ENCODE peak calls at places on chromosomes 13 and 19, in eight cellular contexts. One of them, this sample, is unnamed. For H3K4me1, the result is how much of the 10 kb centered on the place peaks cover.

GRCh38 chr13:36965767-36966166 is 33.4 kb downstream of the ALG5 start:
- DNase-seq in naive thymus-derived CD4-positive, alpha-beta T cell: no peak
- DNase-seq in CD4-positive, CD25-positive, alpha-beta regulatory T cell: no peak
- DNase-seq in cardiac muscle cell: no peak
- DNase-seq in tibial nerve: no peak
- DNase-seq in lower lobe of right lung: no peak
- DNase-seq in CD8-positive, alpha-beta T cell: no peak
- DNase-seq in stomach: no peak
- DNase-seq in this sample: no peak

GRCh38 chr13:99528547-99528946 is 27.3 kb downstream of the TM9SF2 start:
- DNase-seq in naive thymus-derived CD4-positive, alpha-beta T cell: peak
- DNase-seq in CD4-positive, CD25-positive, alpha-beta regulatory T cell: peak
- DNase-seq in CD8-positive, alpha-beta T cell: peak
- DNase-seq in cardiac muscle cell: peak
- DNase-seq in stomach: no peak
- DNase-seq in tibial nerve: no peak
- DNase-seq in lower lobe of right lung: no peak
- DNase-seq in this sample: no peak

GRCh38 chr19:50383852-50384684 is at the start of gene POLD1:
- DNase-seq in lower lobe of right lung: peak
- DNase-seq in cardiac muscle cell: peak
- DNase-seq in tibial nerve: peak
- DNase-seq in stomach: peak
- DNase-seq in CD8-positive, alpha-beta T cell: peak
- DNase-seq in CD4-positive, CD25-positive, alpha-beta regulatory T cell: peak
- DNase-seq in naive thymus-derived CD4-positive, alpha-beta T cell: peak
- DNase-seq in this sample: peak

GRCh38 chr19:13228561-13228960 is 78.3 kb downstream of the IER2 start:
- DNase-seq in tibial nerve: no peak
- DNase-seq in naive thymus-derived CD4-positive, alpha-beta T cell: no peak
- DNase-seq in stomach: no peak
- DNase-seq in cardiac muscle cell: no peak
- DNase-seq in CD4-positive, CD25-positive, alpha-beta regulatory T cell: no peak
- DNase-seq in lower lobe of right lung: no peak
- DNase-seq in CD8-positive, alpha-beta T cell: no peak
- DNase-seq in this sample: no peak

GRCh38 chr19:50415661-50416033 is 3.1 kb upstream of the SPIB start:
- DNase-seq in lower lobe of right lung: peak
- DNase-seq in cardiac muscle cell: no peak
- DNase-seq in naive thymus-derived CD4-positive, alpha-beta T cell: no peak
- DNase-seq in stomach: peak
- DNase-seq in tibial nerve: no peak
- DNase-seq in CD4-positive, CD25-positive, alpha-beta regulatory T cell: no peak
- DNase-seq in CD8-positive, alpha-beta T cell: no peak
- DNase-seq in this sample: no peak

GRCh38 chr19:43779147-43779819 is 1.5 kb downstream of the KCNN4 start:
- DNase-seq in CD8-positive, alpha-beta T cell: no peak
- DNase-seq in cardiac muscle cell: no peak
- DNase-seq in naive thymus-derived CD4-positive, alpha-beta T cell: no peak
- DNase-seq in lower lobe of right lung: peak
- DNase-seq in stomach: peak
- DNase-seq in CD4-positive, CD25-positive, alpha-beta regulatory T cell: no peak
- DNase-seq in tibial nerve: no peak
- DNase-seq in this sample: no peak

GRCh38 chr13:50081106-50081898 is 66.1 kb downstream of the KCNRG start:
- DNase-seq in naive thymus-derived CD4-positive, alpha-beta T cell: peak
- DNase-seq in lower lobe of right lung: peak
- DNase-seq in tibial nerve: no peak
- DNase-seq in cardiac muscle cell: peak
- DNase-seq in CD4-positive, CD25-positive, alpha-beta regulatory T cell: peak
- DNase-seq in stomach: peak
- DNase-seq in CD8-positive, alpha-beta T cell: peak
- DNase-seq in this sample: peak

GRCh38 chr13:96880419-96880818 is 113.9 kb downstream of the OXGR1 start:
- DNase-seq in cardiac muscle cell: no peak
- DNase-seq in naive thymus-derived CD4-positive, alpha-beta T cell: no peak
- DNase-seq in CD4-positive, CD25-positive, alpha-beta regulatory T cell: no peak
- DNase-seq in CD8-positive, alpha-beta T cell: no peak
- DNase-seq in lower lobe of right lung: no peak
- DNase-seq in stomach: no peak
- DNase-seq in tibial nerve: no peak
- DNase-seq in this sample: no peak

GRCh38 chr13:83881917-83882625 is at the start of gene SLITRK1:
- DNase-seq in lower lobe of right lung: peak
- DNase-seq in cardiac muscle cell: peak
- DNase-seq in tibial nerve: no peak
- DNase-seq in stomach: no peak
- DNase-seq in CD8-positive, alpha-beta T cell: no peak
- DNase-seq in CD4-positive, CD25-positive, alpha-beta regulatory T cell: no peak
- DNase-seq in naive thymus-derived CD4-positive, alpha-beta T cell: no peak
- DNase-seq in this sample: no peak

GRCh38 chr19:41322451-41322850 is 12.5 kb downstream of the CCDC97 start:
- DNase-seq in cardiac muscle cell: no peak
- DNase-seq in lower lobe of right lung: no peak
- DNase-seq in stomach: no peak
- DNase-seq in CD8-positive, alpha-beta T cell: no peak
- DNase-seq in naive thymus-derived CD4-positive, alpha-beta T cell: no peak
- DNase-seq in CD4-positive, CD25-positive, alpha-beta regulatory T cell: no peak
- DNase-seq in tibial nerve: no peak
- DNase-seq in this sample: no peak

GRCh38 chr19:44131955-44132354 is 9.4 kb upstream of the ZNF234 start:
- DNase-seq in cardiac muscle cell: no peak
- DNase-seq in lower lobe of right lung: no peak
- DNase-seq in tibial nerve: no peak
- DNase-seq in naive thymus-derived CD4-positive, alpha-beta T cell: no peak
- DNase-seq in CD4-positive, CD25-positive, alpha-beta regulatory T cell: no peak
- DNase-seq in CD8-positive, alpha-beta T cell: no peak
- DNase-seq in stomach: no peak
- DNase-seq in this sample: no peak

GRCh38 chr19:28009696-28010095 is 1203.3 kb downstream of the UQCRFS1 start:
- DNase-seq in cardiac muscle cell: no peak
- DNase-seq in CD8-positive, alpha-beta T cell: no peak
- DNase-seq in lower lobe of right lung: no peak
- DNase-seq in tibial nerve: no peak
- DNase-seq in CD4-positive, CD25-positive, alpha-beta regulatory T cell: no peak
- DNase-seq in naive thymus-derived CD4-positive, alpha-beta T cell: no peak
- DNase-seq in stomach: no peak
- DNase-seq in this sample: no peak

GRCh38 chr13:26423634-26424033 is 133.8 kb upstream of the WASF3 start:
- DNase-seq in CD4-positive, CD25-positive, alpha-beta regulatory T cell: no peak
- DNase-seq in naive thymus-derived CD4-positive, alpha-beta T cell: no peak
- DNase-seq in lower lobe of right lung: no peak
- DNase-seq in CD8-positive, alpha-beta T cell: no peak
- DNase-seq in cardiac muscle cell: peak
- DNase-seq in tibial nerve: no peak
- DNase-seq in stomach: no peak
- DNase-seq in this sample: peak

GRCh38 chr19:45352914-45353796 is 12.6 kb downstream of the KLC3 start:
- DNase-seq in naive thymus-derived CD4-positive, alpha-beta T cell: no peak
- DNase-seq in CD4-positive, CD25-positive, alpha-beta regulatory T cell: no peak
- DNase-seq in CD8-positive, alpha-beta T cell: no peak
- DNase-seq in lower lobe of right lung: no peak
- DNase-seq in tibial nerve: no peak
- DNase-seq in cardiac muscle cell: no peak
- DNase-seq in stomach: no peak
- DNase-seq in this sample: no peak

GRCh38 chr19:50315773-50316448 is 13.3 kb downstream of the KCNC3 start:
- DNase-seq in tibial nerve: no peak
- DNase-seq in CD8-positive, alpha-beta T cell: no peak
- DNase-seq in lower lobe of right lung: no peak
- DNase-seq in cardiac muscle cell: peak
- DNase-seq in naive thymus-derived CD4-positive, alpha-beta T cell: no peak
- DNase-seq in stomach: no peak
- DNase-seq in CD4-positive, CD25-positive, alpha-beta regulatory T cell: no peak
- DNase-seq in this sample: peak

GRCh38 chr19:43545981-43546380 is 13.0 kb downstream of the ZNF575 start:
- DNase-seq in naive thymus-derived CD4-positive, alpha-beta T cell: no peak
- DNase-seq in lower lobe of right lung: no peak
- DNase-seq in tibial nerve: no peak
- DNase-seq in CD4-positive, CD25-positive, alpha-beta regulatory T cell: no peak
- DNase-seq in cardiac muscle cell: no peak
- DNase-seq in stomach: no peak
- DNase-seq in CD8-positive, alpha-beta T cell: no peak
- DNase-seq in this sample: no peak

GRCh38 chr13:106468207-106468606 is 67.3 kb downstream of the EFNB2 start:
- DNase-seq in tibial nerve: no peak
- DNase-seq in cardiac muscle cell: no peak
- DNase-seq in lower lobe of right lung: no peak
- DNase-seq in stomach: peak
- DNase-seq in CD8-positive, alpha-beta T cell: no peak
- DNase-seq in naive thymus-derived CD4-positive, alpha-beta T cell: no peak
- DNase-seq in CD4-positive, CD25-positive, alpha-beta regulatory T cell: no peak
- DNase-seq in this sample: no peak

GRCh38 chr19:50202399-50202798 is 1.0 kb upstream of the MYH14 start:
- DNase-seq in cardiac muscle cell: no peak
- DNase-seq in CD8-positive, alpha-beta T cell: no peak
- DNase-seq in CD4-positive, CD25-positive, alpha-beta regulatory T cell: no peak
- DNase-seq in naive thymus-derived CD4-positive, alpha-beta T cell: no peak
- DNase-seq in lower lobe of right lung: no peak
- DNase-seq in stomach: no peak
- DNase-seq in tibial nerve: no peak
- DNase-seq in this sample: no peak

GRCh38 chr13:29677627-29678026 is 82.1 kb upstream of the SLC7A1 start:
- DNase-seq in CD4-positive, CD25-positive, alpha-beta regulatory T cell: no peak
- DNase-seq in stomach: no peak
- DNase-seq in tibial nerve: no peak
- DNase-seq in CD8-positive, alpha-beta T cell: no peak
- DNase-seq in lower lobe of right lung: no peak
- DNase-seq in naive thymus-derived CD4-positive, alpha-beta T cell: no peak
- DNase-seq in cardiac muscle cell: no peak
- DNase-seq in this sample: no peak

GRCh38 chr13:53782400-53783030 is 753.9 kb downstream of the OLFM4 start:
- DNase-seq in CD8-positive, alpha-beta T cell: no peak
- DNase-seq in tibial nerve: no peak
- DNase-seq in CD4-positive, CD25-positive, alpha-beta regulatory T cell: no peak
- DNase-seq in cardiac muscle cell: peak
- DNase-seq in stomach: peak
- DNase-seq in lower lobe of right lung: no peak
- DNase-seq in naive thymus-derived CD4-positive, alpha-beta T cell: peak
- DNase-seq in this sample: no peak

GRCh38 chr13:21934309-21934708 is 263.4 kb downstream of the FGF9 start:
- DNase-seq in lower lobe of right lung: no peak
- DNase-seq in stomach: no peak
- DNase-seq in CD8-positive, alpha-beta T cell: no peak
- DNase-seq in tibial nerve: no peak
- DNase-seq in CD4-positive, CD25-positive, alpha-beta regulatory T cell: no peak
- DNase-seq in naive thymus-derived CD4-positive, alpha-beta T cell: no peak
- DNase-seq in cardiac muscle cell: no peak
- DNase-seq in this sample: no peak

DNA sequence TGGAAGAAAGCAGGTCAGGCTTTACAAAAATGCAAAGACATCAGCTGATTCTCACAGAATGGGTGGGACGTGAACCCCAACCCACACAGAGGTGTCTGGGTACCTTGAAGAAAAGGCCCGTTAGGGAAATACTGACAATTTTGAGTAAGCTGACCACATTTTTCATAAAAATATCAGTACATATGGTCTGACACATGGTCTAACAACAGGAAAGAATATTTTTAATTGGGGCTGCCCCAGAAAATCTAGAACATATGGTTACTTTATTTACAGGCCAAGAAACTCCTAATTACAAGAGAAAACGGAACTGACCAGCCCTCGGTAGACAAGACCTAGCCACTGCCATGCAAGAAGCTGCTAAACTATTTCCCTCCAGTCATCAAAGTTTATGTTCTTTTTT is 48.7 kb upstream of the ITM2B start:
- DNase-seq in lower lobe of right lung: no peak
- DNase-seq in naive thymus-derived CD4-positive, alpha-beta T cell: no peak
- DNase-seq in tibial nerve: no peak
- DNase-seq in CD4-positive, CD25-positive, alpha-beta regulatory T cell: no peak
- DNase-seq in stomach: no peak
- DNase-seq in cardiac muscle cell: no peak
- DNase-seq in CD8-positive, alpha-beta T cell: no peak
- DNase-seq in this sample: no peak
- H3K4me1 ChIP-seq in lower lobe of right lung: under half
- H3K4me1 ChIP-seq in naive thymus-derived CD4-positive, alpha-beta T cell: under half
- H3K4me1 ChIP-seq in tibial nerve: under half
- H3K4me1 ChIP-seq in CD4-positive, CD25-positive, alpha-beta regulatory T cell: half or more
- H3K4me1 ChIP-seq in stomach: under half
- H3K4me1 ChIP-seq in cardiac muscle cell: under half
- H3K4me1 ChIP-seq in CD8-positive, alpha-beta T cell: half or more
- H3K4me1 ChIP-seq in this sample: under half

DNA sequence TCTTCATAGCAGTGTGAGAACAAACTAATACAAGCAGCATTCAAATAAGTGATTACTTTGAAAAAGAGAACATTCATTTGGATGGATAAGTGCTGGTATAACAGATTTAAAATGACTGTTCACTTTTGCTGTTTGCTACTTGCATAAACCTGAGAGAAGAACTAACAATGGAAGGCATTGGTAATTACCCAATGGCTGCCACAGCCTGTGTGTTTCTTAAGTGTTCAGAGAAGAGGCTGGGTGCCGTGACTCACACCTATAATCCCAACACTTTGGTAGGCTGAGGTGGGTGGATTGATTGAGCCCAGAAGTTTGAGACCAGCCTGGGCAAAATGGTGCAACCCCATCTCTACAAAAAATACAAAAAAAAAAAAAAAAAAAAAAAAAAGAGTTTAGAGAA is 4.9 kb upstream of the TEX26 start:
- DNase-seq in lower lobe of right lung: no peak
- DNase-seq in naive thymus-derived CD4-positive, alpha-beta T cell: no peak
- DNase-seq in CD4-positive, CD25-positive, alpha-beta regulatory T cell: no peak
- DNase-seq in cardiac muscle cell: no peak
- DNase-seq in tibial nerve: no peak
- DNase-seq in stomach: no peak
- DNase-seq in CD8-positive, alpha-beta T cell: no peak
- DNase-seq in this sample: no peak
- H3K4me1 ChIP-seq in lower lobe of right lung: under half
- H3K4me1 ChIP-seq in naive thymus-derived CD4-positive, alpha-beta T cell: under half
- H3K4me1 ChIP-seq in CD4-positive, CD25-positive, alpha-beta regulatory T cell: under half
- H3K4me1 ChIP-seq in cardiac muscle cell: under half
- H3K4me1 ChIP-seq in tibial nerve: under half
- H3K4me1 ChIP-seq in stomach: under half
- H3K4me1 ChIP-seq in CD8-positive, alpha-beta T cell: under half
- H3K4me1 ChIP-seq in this sample: under half

GRCh38 chr13:19772306-19772705 is 10.4 kb downstream of the PSPC1 start:
- DNase-seq in cardiac muscle cell: no peak
- DNase-seq in stomach: no peak
- DNase-seq in tibial nerve: no peak
- DNase-seq in CD4-positive, CD25-positive, alpha-beta regulatory T cell: no peak
- DNase-seq in CD8-positive, alpha-beta T cell: no peak
- DNase-seq in naive thymus-derived CD4-positive, alpha-beta T cell: no peak
- DNase-seq in lower lobe of right lung: no peak
- DNase-seq in this sample: no peak
- H3K4me1 ChIP-seq in cardiac muscle cell: under half
- H3K4me1 ChIP-seq in stomach: under half
- H3K4me1 ChIP-seq in tibial nerve: under half
- H3K4me1 ChIP-seq in CD4-positive, CD25-positive, alpha-beta regulatory T cell: under half
- H3K4me1 ChIP-seq in CD8-positive, alpha-beta T cell: under half
- H3K4me1 ChIP-seq in naive thymus-derived CD4-positive, alpha-beta T cell: under half
- H3K4me1 ChIP-seq in lower lobe of right lung: under half
- H3K4me1 ChIP-seq in this sample: under half

DNA sequence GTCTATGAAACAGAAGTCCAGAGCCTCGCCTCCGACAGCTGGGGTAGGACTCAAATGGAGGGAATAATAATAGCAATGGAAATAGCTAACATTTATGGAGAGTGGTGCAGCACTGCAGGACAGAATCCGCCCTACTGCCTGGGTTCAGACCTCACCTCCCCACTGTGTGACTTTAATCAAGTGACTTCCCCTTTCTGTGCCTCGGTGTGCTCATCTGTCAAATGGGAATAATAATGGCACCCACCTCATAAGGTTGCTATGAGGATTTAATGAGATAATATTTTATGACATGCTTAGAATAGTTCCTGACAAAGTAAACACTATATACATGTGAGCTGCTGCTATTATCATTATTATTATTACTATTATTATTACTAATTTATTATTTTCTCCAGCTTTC is 3.2 kb downstream of the LRFN1 start:
- DNase-seq in CD4-positive, CD25-positive, alpha-beta regulatory T cell: no peak
- DNase-seq in cardiac muscle cell: no peak
- DNase-seq in tibial nerve: no peak
- DNase-seq in naive thymus-derived CD4-positive, alpha-beta T cell: no peak
- DNase-seq in CD8-positive, alpha-beta T cell: no peak
- DNase-seq in lower lobe of right lung: no peak
- DNase-seq in stomach: no peak
- DNase-seq in this sample: no peak
- H3K4me1 ChIP-seq in CD4-positive, CD25-positive, alpha-beta regulatory T cell: under half
- H3K4me1 ChIP-seq in cardiac muscle cell: under half
- H3K4me1 ChIP-seq in tibial nerve: under half
- H3K4me1 ChIP-seq in naive thymus-derived CD4-positive, alpha-beta T cell: under half
- H3K4me1 ChIP-seq in CD8-positive, alpha-beta T cell: under half
- H3K4me1 ChIP-seq in lower lobe of right lung: under half
- H3K4me1 ChIP-seq in stomach: under half
- H3K4me1 ChIP-seq in this sample: under half

This sample was measured in psoas muscle.